ENCODE peak calls at places on chromosomes 6 and 20, in four cellular contexts. A is kidney, B is psoas muscle, Q is neural crest cell. P is an unnamed sample.

GRCh38 chr6:23145801-23146200 is 576.4 kb downstream of the HDGFL1 start:
- DNase-seq in A (no peak), B (no peak), Q (no peak), P (no peak)

GRCh38 chr6:27814665-27815424 is 97.4 kb downstream of the OR2B2 start:
- DNase-seq in A (no peak), B (no peak), Q (peak), P (peak)

GRCh38 chr6:32659856-32660595 is 6.4 kb downstream of the HLA-DQB1 start:
- DNase-seq in B (no peak), Q (no peak), A (no peak), P (peak)

GRCh38 chr6:44023586-44024454 is 103.4 kb downstream of the MRPL14 start:
- DNase-seq in Q (no peak), B (no peak), A (peak), P (no peak)

GRCh38 chr6:44216677-44217331 is at the start of gene MYMX:
- DNase-seq in B (no peak), A (peak), Q (no peak), P (no peak)

GRCh38 chr6:111105578-111105977 is 18.3 kb downstream of the SLC16A10 start:
- DNase-seq in A (peak), B (peak), Q (no peak), P (no peak)

GRCh38 chr6:169820358-169820757 is 68.9 kb downstream of the ERMARD start:
- DNase-seq in A (no peak), B (no peak), Q (no peak), P (no peak)

GRCh38 chr6:142631517-142632385 is 313.2 kb downstream of the HIVEP2 start:
- DNase-seq in A (no peak), B (no peak), Q (no peak), P (no peak)

GRCh38 chr20:44651507-44652373 is at the start of gene ADA:
- DNase-seq in Q (peak), A (peak), B (peak), P (peak)

GRCh38 chr20:9081423-9081966 is 12.6 kb downstream of the PLCB4 start:
- DNase-seq in B (no peak), Q (no peak), A (no peak), P (no peak)

GRCh38 chr6:17059022-17059421 is 42.8 kb upstream of the STMND1 start:
- DNase-seq in Q (no peak), B (no peak), A (no peak), P (no peak)

GRCh38 chr20:44204156-44204831 is 6.3 kb downstream of the OSER1 start:
- DNase-seq in Q (no peak), A (no peak), B (no peak), P (no peak)

GRCh38 chr6:161418458-161418945 is 144.6 kb upstream of the AGPAT4 start:
- DNase-seq in A (no peak), B (no peak), Q (peak), P (no peak)

GRCh38 chr6:122147291-122147690 is 252.2 kb upstream of the HSF2 start:
- DNase-seq in Q (no peak), A (no peak), B (no peak), P (no peak)

GRCh38 chr6:81086931-81087330 is 665.5 kb downstream of the TENT5A start:
- DNase-seq in A (no peak), B (no peak), Q (no peak), P (no peak)

GRCh38 chr6:108944707-108945685 is 96.8 kb downstream of the ARMC2 start:
- DNase-seq in Q (no peak), A (no peak), B (peak), P (no peak)

GRCh38 chr20:50138479-50139393 is 14.8 kb downstream of the PEDS1 start:
- DNase-seq in B (peak), A (no peak), Q (peak), P (no peak)

GRCh38 chr6:7146079-7146828 is 38.5 kb downstream of the RREB1 start:
- DNase-seq in Q (no peak), B (peak), A (peak), P (peak)

GRCh38 chr20:62804021-62804631 is 509 bp upstream of the OGFR start:
- DNase-seq in B (no peak), A (no peak), Q (no peak), P (no peak)

GRCh38 chr20:62804632-62805364 is at the start of gene OGFR:
- DNase-seq in A (peak), Q (no peak), B (peak), P (peak)

GRCh38 chr20:62806383-62807050 is 1.9 kb downstream of the OGFR start:
- DNase-seq in B (no peak), A (no peak), Q (no peak), P (no peak)

GRCh38 chr20:62805711-62806382 is 1.2 kb downstream of the OGFR start:
- DNase-seq in Q (peak), B (peak), A (no peak), P (peak)

DNA sequence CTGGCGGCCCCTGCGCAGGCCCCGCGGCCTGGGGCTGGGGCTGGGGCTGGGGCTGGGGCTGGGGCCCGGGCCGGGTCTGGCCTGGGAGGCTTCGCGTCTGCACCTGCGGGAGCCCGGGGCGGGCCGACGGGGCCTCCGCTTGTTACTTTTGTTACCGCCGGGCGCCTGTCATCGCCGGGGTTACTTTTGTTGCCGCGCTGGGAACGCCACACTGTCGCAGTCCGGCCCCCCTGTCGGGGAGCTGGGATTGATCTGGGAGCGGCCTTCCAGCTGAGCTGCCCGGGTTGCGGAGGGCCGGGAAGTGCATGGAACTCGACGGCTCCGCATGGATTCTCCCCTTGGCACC is 703 bp downstream of the OGFR start:
- DNase-seq in Q (no peak), B (no peak), A (no peak), P (no peak)
- TF ChIP-seq CTCF in Q (no peak), B (no peak), A (no peak), P (no peak)

GRCh38 chr6:19873031-19873430 is 35.9 kb downstream of the ID4 start:
- DNase-seq in A (no peak), B (no peak), Q (no peak), P (peak)
- TF ChIP-seq CTCF in A (no peak), B (no peak), Q (peak), P (peak)

DNA sequence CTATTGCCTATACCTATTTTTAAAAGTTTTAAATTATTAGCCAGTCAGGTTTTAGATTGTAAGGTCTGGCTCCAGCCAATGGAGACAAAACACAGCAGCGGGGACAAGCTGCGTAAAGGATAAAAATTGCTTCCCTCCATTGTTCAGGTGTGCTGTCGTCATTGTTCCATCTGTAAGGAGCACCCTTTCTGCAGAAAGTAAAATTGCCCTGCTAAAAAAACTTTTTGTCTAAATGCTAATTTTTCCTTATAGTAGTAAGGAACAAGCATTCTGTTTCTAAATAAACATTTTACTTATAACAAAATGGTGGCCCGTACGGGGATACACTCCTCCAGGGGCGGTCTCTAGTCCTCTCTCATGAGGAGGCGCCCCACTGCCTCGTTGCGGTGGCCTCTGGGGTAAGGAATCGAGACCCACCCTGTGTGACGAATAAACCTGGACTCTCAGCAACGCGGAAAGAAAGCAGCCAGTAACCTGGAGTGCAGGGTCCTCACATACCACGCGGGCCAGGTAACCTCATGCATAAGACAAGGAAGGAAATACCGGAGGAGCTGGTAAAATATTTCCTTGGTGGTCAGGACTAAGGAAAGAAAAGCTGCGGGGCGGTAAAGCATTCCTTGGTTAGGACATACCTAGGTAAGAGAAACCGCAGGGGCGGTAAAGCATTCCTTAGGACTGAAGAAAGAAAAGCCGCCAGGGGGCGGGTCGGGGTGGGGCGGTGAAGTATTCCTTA is 80.5 kb downstream of the SYTL3 start:
- DNase-seq in A (no peak), Q (no peak), B (no peak), P (no peak)
- TF ChIP-seq CTCF in A (no peak), Q (no peak), B (no peak), P (no peak)

GRCh38 chr6:153790881-153791473 is 248.1 kb upstream of the OPRM1 start:
- DNase-seq in B (no peak), A (no peak), Q (peak), P (no peak)
- TF ChIP-seq CTCF in B (no peak), A (peak), Q (peak), P (no peak)

GRCh38 chr20:3727333-3728035 is 5.0 kb upstream of the HSPA12B start:
- DNase-seq in A (peak), B (no peak), Q (no peak), P (no peak)
- TF ChIP-seq CTCF in A (no peak), B (no peak), Q (no peak), P (no peak)

DNA sequence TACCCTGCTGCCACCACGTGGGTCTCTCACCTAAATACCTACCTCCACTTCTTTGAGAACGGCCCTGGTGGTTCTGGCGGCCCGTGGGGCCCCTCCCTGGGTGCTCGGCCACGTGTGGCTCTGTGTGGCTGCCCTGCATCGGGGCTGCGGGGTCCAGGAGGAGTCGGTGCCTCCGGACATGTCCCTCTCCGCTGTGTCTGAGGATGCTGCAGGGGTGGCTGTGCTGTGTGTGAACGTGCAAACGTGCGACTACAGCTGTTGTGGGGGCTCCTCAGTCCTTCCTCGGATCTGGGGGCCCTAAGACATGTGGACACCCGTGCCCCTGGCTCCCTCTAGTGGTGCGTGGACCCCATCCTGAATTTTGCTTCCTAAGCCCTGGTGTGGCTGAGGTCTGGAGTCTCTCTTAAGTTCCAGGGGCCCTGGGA is 691.8 kb downstream of the QKI start:
- DNase-seq in A (no peak), B (peak), Q (peak), P (peak)
- TF ChIP-seq CTCF in A (peak), B (peak), Q (peak), P (peak)

DNA sequence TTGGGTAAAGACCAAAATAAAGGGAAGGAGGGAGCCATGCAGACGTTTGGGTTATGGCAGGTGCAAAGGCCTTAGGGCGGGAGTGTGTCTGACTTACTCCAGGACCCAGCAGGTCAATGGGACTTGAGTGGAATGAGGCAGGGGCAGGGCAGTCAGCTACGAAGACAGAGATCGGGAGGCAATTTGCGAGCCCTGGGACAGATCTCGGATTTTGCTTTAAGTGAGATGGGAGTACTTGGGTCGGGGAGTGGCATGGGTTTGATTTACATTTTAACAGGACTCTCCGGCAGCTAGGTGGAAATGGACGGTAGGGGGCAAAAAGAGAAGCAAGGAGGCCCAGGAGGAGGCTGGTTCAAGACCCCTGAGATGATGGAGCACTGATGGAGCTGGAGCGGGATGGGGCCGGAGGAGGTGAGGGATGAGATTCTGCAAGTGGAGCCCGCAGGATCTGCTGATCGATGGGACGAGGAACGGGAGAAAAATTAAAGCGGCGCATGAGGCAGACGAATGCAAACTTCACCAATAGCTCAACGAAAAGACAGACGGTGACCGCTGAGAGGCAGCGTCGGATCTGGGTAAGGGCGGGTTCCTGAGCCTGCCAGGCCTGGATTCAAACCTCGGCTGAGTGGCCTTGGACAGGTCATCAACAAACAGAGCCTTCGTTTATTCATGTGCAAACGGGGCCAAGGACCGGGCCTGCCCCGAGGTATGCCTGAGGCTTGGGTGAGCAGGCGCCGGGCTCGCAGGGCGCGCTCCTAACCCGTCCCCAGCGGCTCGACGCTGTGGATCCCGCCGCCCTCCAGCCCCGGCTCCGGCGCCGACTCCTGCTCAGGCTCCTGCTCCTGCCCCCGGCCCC is 774 bp upstream of the RBCK1 start:
- DNase-seq in A (peak), Q (peak), B (peak), P (peak)
- TF ChIP-seq CTCF in A (no peak), Q (peak), B (peak), P (peak)

GRCh38 chr6:119727504-119728219 is 378.1 kb upstream of the MAN1A1 start:
- DNase-seq in A (no peak), B (no peak), Q (no peak), P (no peak)
- TF ChIP-seq CTCF in A (no peak), B (no peak), Q (no peak), P (no peak)

GRCh38 chr20:57221916-57222630 is 44.4 kb downstream of the BMP7 start:
- DNase-seq in Q (no peak), A (no peak), B (no peak), P (no peak)

GRCh38 chr20:57224641-57225138 is 41.8 kb downstream of the BMP7 start:
- DNase-seq in Q (no peak), B (peak), A (peak), P (peak)

GRCh38 chr20:57222631-57222950 is 43.9 kb downstream of the BMP7 start:
- DNase-seq in Q (no peak), B (no peak), A (no peak), P (no peak)

GRCh38 chr20:57225197-57225733 is 41.2 kb downstream of the BMP7 start:
- DNase-seq in Q (no peak), B (no peak), A (no peak), P (no peak)

GRCh38 chr20:57223648-57224489 is 42.6 kb downstream of the BMP7 start:
- DNase-seq in A (peak), Q (no peak), B (peak), P (no peak)
- TF ChIP-seq CTCF in A (no peak), Q (peak), B (no peak), P (no peak)

GRCh38 chr6:51614725-51615124 is 472.7 kb downstream of the PKHD1 start:
- DNase-seq in B (no peak), Q (no peak), A (no peak), P (no peak)

GRCh38 chr6:51613558-51613957 is 473.9 kb downstream of the PKHD1 start:
- DNase-seq in B (no peak), A (no peak), Q (no peak), P (no peak)

GRCh38 chr6:51619042-51619799 is 468.2 kb downstream of the PKHD1 start:
- DNase-seq in Q (no peak), A (peak), B (no peak), P (no peak)

GRCh38 chr6:51618563-51618962 is 468.9 kb downstream of the PKHD1 start:
- DNase-seq in A (no peak), B (no peak), Q (no peak), P (no peak)
- TF ChIP-seq CTCF in A (no peak), B (peak), Q (peak), P (peak)

P was measured in glutamatergic neuron.